ENCODE peak calls at places on chromosomes 1 and 21, in nine cellular contexts. One of them, this sample, is unnamed. For H3K4me1 and H3K9me3, the result is how much of the 10 kb centered on the place peaks cover.

GRCh38 chr1:34865981-34866761 is 6.6 kb upstream of the SMIM12 start:
- DNase-seq in colonic mucosa: peak
- DNase-seq in CD8-positive, alpha-beta memory T cell: peak
- DNase-seq in naive thymus-derived CD4-positive, alpha-beta T cell: peak
- DNase-seq in A549: peak
- DNase-seq in OCI-LY7: peak
- DNase-seq in upper lobe of right lung: peak
- DNase-seq in left lung: peak
- DNase-seq in body of pancreas: peak
- DNase-seq in this sample: peak

GRCh38 chr1:143698016-143698415 is 273.8 kb downstream of the FAM72C start:
- DNase-seq in colonic mucosa: peak
- DNase-seq in CD8-positive, alpha-beta memory T cell: no peak
- DNase-seq in naive thymus-derived CD4-positive, alpha-beta T cell: no peak
- DNase-seq in A549: peak
- DNase-seq in OCI-LY7: peak
- DNase-seq in upper lobe of right lung: peak
- DNase-seq in left lung: no peak
- DNase-seq in body of pancreas: peak
- DNase-seq in this sample: peak

GRCh38 chr21:26840912-26841311 is 4.3 kb downstream of the ADAMTS1 start:
- DNase-seq in colonic mucosa: no peak
- DNase-seq in CD8-positive, alpha-beta memory T cell: no peak
- DNase-seq in naive thymus-derived CD4-positive, alpha-beta T cell: no peak
- DNase-seq in A549: peak
- DNase-seq in OCI-LY7: no peak
- DNase-seq in upper lobe of right lung: no peak
- DNase-seq in left lung: no peak
- DNase-seq in body of pancreas: peak
- DNase-seq in this sample: no peak

GRCh38 chr1:6859415-6860343 is 74.4 kb downstream of the CAMTA1 start:
- DNase-seq in colonic mucosa: no peak
- DNase-seq in CD8-positive, alpha-beta memory T cell: no peak
- DNase-seq in naive thymus-derived CD4-positive, alpha-beta T cell: no peak
- DNase-seq in A549: peak
- DNase-seq in OCI-LY7: no peak
- DNase-seq in upper lobe of right lung: no peak
- DNase-seq in left lung: peak
- DNase-seq in body of pancreas: no peak
- DNase-seq in this sample: no peak

GRCh38 chr1:26996024-26996423 is 2.5 kb downstream of the TRNP1 start:
- DNase-seq in colonic mucosa: no peak
- DNase-seq in CD8-positive, alpha-beta memory T cell: no peak
- DNase-seq in naive thymus-derived CD4-positive, alpha-beta T cell: no peak
- DNase-seq in A549: peak
- DNase-seq in OCI-LY7: no peak
- DNase-seq in upper lobe of right lung: no peak
- DNase-seq in left lung: no peak
- DNase-seq in body of pancreas: no peak
- DNase-seq in this sample: no peak

GRCh38 chr1:22210636-22211035 is 67.7 kb upstream of the WNT4 start:
- DNase-seq in colonic mucosa: no peak
- DNase-seq in CD8-positive, alpha-beta memory T cell: no peak
- DNase-seq in naive thymus-derived CD4-positive, alpha-beta T cell: no peak
- DNase-seq in A549: no peak
- DNase-seq in OCI-LY7: no peak
- DNase-seq in upper lobe of right lung: no peak
- DNase-seq in left lung: peak
- DNase-seq in body of pancreas: no peak
- DNase-seq in this sample: no peak

GRCh38 chr21:46634966-46635323 is 529 bp upstream of the PRMT2 start:
- DNase-seq in colonic mucosa: peak
- DNase-seq in CD8-positive, alpha-beta memory T cell: no peak
- DNase-seq in naive thymus-derived CD4-positive, alpha-beta T cell: no peak
- DNase-seq in A549: peak
- DNase-seq in OCI-LY7: peak
- DNase-seq in upper lobe of right lung: no peak
- DNase-seq in left lung: peak
- DNase-seq in body of pancreas: no peak
- DNase-seq in this sample: peak

GRCh38 chr21:31386006-31386405 is 41.9 kb upstream of the TIAM1 start:
- DNase-seq in colonic mucosa: no peak
- DNase-seq in CD8-positive, alpha-beta memory T cell: no peak
- DNase-seq in naive thymus-derived CD4-positive, alpha-beta T cell: no peak
- DNase-seq in A549: no peak
- DNase-seq in OCI-LY7: no peak
- DNase-seq in upper lobe of right lung: no peak
- DNase-seq in left lung: no peak
- DNase-seq in body of pancreas: no peak
- DNase-seq in this sample: no peak

GRCh38 chr1:193763313-193763712 is 576.9 kb upstream of the B3GALT2 start:
- DNase-seq in colonic mucosa: no peak
- DNase-seq in CD8-positive, alpha-beta memory T cell: no peak
- DNase-seq in naive thymus-derived CD4-positive, alpha-beta T cell: no peak
- DNase-seq in A549: no peak
- DNase-seq in OCI-LY7: no peak
- DNase-seq in upper lobe of right lung: no peak
- DNase-seq in left lung: no peak
- DNase-seq in body of pancreas: no peak
- DNase-seq in this sample: no peak

GRCh38 chr1:198788561-198789064 is 149.8 kb downstream of the PTPRC start:
- DNase-seq in colonic mucosa: no peak
- DNase-seq in CD8-positive, alpha-beta memory T cell: no peak
- DNase-seq in naive thymus-derived CD4-positive, alpha-beta T cell: no peak
- DNase-seq in A549: no peak
- DNase-seq in OCI-LY7: peak
- DNase-seq in upper lobe of right lung: no peak
- DNase-seq in left lung: no peak
- DNase-seq in body of pancreas: no peak
- DNase-seq in this sample: peak

GRCh38 chr1:77068013-77068412 is 151.2 kb downstream of the PIGK start:
- DNase-seq in colonic mucosa: no peak
- DNase-seq in CD8-positive, alpha-beta memory T cell: no peak
- DNase-seq in naive thymus-derived CD4-positive, alpha-beta T cell: no peak
- DNase-seq in A549: no peak
- DNase-seq in OCI-LY7: no peak
- DNase-seq in upper lobe of right lung: no peak
- DNase-seq in left lung: no peak
- DNase-seq in body of pancreas: no peak
- DNase-seq in this sample: no peak

GRCh38 chr1:236774926-236775325 is 20.2 kb upstream of the MTR start:
- DNase-seq in colonic mucosa: no peak
- DNase-seq in CD8-positive, alpha-beta memory T cell: no peak
- DNase-seq in naive thymus-derived CD4-positive, alpha-beta T cell: no peak
- DNase-seq in A549: peak
- DNase-seq in OCI-LY7: no peak
- DNase-seq in upper lobe of right lung: no peak
- DNase-seq in left lung: no peak
- DNase-seq in body of pancreas: peak
- DNase-seq in this sample: no peak

DNA sequence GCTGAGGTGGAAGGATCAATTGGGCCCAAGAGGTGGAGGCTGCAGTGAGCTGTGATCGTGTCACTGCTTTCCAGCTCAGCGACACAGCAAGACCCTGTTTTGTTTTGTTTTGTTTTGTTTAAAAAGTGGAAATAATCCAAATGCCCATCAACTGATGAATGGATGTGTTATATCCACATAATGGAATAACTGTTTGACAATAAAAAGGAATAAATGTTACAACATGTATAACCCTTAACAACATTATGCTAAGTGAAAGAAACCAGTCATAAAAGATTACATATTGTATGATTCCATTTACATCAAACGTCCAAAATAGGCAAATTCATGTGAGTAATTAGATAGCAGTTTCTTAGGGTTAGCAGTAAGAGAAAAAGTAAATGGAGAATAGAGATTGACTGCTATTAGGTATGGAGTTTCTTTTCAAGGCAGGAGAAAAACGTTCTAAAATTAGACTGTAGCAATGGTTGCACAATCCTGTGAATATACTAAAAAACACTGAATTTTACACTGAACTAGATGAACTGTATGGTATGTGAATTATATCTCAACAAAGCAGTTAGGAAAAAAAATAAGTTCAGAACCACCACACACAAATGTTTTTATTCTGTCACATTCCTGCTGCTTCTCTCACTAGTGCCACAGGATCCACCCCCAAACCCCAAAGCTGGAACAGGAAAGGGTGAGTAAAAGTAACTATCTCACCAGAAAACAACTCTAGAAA is 15.7 kb downstream of the FOXJ3 start:
- DNase-seq in colonic mucosa: no peak
- DNase-seq in CD8-positive, alpha-beta memory T cell: peak
- DNase-seq in naive thymus-derived CD4-positive, alpha-beta T cell: no peak
- DNase-seq in A549: no peak
- DNase-seq in OCI-LY7: no peak
- DNase-seq in upper lobe of right lung: no peak
- DNase-seq in left lung: no peak
- DNase-seq in body of pancreas: no peak
- DNase-seq in this sample: no peak
- H3K4me1 ChIP-seq in colonic mucosa: under half
- H3K4me1 ChIP-seq in CD8-positive, alpha-beta memory T cell: half or more
- H3K4me1 ChIP-seq in naive thymus-derived CD4-positive, alpha-beta T cell: under half
- H3K4me1 ChIP-seq in A549: half or more
- H3K4me1 ChIP-seq in OCI-LY7: under half
- H3K4me1 ChIP-seq in upper lobe of right lung: under half
- H3K4me1 ChIP-seq in left lung: under half
- H3K4me1 ChIP-seq in body of pancreas: half or more
- H3K4me1 ChIP-seq in this sample: under half

GRCh38 chr1:216914974-216915373 is 191.7 kb upstream of the ESRRG start:
- DNase-seq in colonic mucosa: no peak
- DNase-seq in CD8-positive, alpha-beta memory T cell: no peak
- DNase-seq in naive thymus-derived CD4-positive, alpha-beta T cell: no peak
- DNase-seq in A549: no peak
- DNase-seq in OCI-LY7: no peak
- DNase-seq in upper lobe of right lung: no peak
- DNase-seq in left lung: no peak
- DNase-seq in body of pancreas: no peak
- DNase-seq in this sample: no peak

GRCh38 chr1:216919033-216919970 is 196.1 kb upstream of the ESRRG start:
- DNase-seq in colonic mucosa: no peak
- DNase-seq in CD8-positive, alpha-beta memory T cell: no peak
- DNase-seq in naive thymus-derived CD4-positive, alpha-beta T cell: no peak
- DNase-seq in A549: no peak
- DNase-seq in OCI-LY7: no peak
- DNase-seq in upper lobe of right lung: no peak
- DNase-seq in left lung: no peak
- DNase-seq in body of pancreas: no peak
- DNase-seq in this sample: no peak

GRCh38 chr1:216913966-216914365 is 190.7 kb upstream of the ESRRG start:
- DNase-seq in colonic mucosa: no peak
- DNase-seq in CD8-positive, alpha-beta memory T cell: no peak
- DNase-seq in naive thymus-derived CD4-positive, alpha-beta T cell: no peak
- DNase-seq in A549: no peak
- DNase-seq in OCI-LY7: no peak
- DNase-seq in upper lobe of right lung: no peak
- DNase-seq in left lung: no peak
- DNase-seq in body of pancreas: no peak
- DNase-seq in this sample: no peak

DNA sequence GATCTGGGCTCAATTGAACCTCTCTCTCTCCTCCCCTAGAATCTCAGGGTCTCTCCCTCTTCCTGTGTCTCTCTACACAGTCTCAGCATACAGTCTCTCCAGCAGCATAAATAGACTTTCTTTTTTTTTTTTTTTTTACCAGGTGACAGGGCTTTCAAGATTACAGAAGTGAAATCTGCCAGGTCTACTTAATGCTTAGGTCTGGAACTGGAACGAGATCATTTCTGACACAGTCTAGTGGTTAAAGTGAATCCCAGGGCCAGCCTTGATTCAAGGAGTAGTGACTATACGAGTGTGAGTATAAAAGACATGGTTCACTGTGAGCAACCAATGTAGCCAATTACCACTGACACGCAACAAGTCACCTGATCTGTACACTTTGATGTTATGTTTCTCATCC is 193.8 kb upstream of the ESRRG start:
- DNase-seq in colonic mucosa: no peak
- DNase-seq in CD8-positive, alpha-beta memory T cell: no peak
- DNase-seq in naive thymus-derived CD4-positive, alpha-beta T cell: no peak
- DNase-seq in A549: no peak
- DNase-seq in OCI-LY7: no peak
- DNase-seq in upper lobe of right lung: no peak
- DNase-seq in left lung: no peak
- DNase-seq in body of pancreas: no peak
- DNase-seq in this sample: no peak
- H3K4me3 ChIP-seq in colonic mucosa: no peak
- H3K4me3 ChIP-seq in CD8-positive, alpha-beta memory T cell: no peak
- H3K4me3 ChIP-seq in naive thymus-derived CD4-positive, alpha-beta T cell: no peak
- H3K4me3 ChIP-seq in A549: no peak
- H3K4me3 ChIP-seq in OCI-LY7: no peak
- H3K4me3 ChIP-seq in upper lobe of right lung: no peak
- H3K4me3 ChIP-seq in left lung: no peak
- H3K4me3 ChIP-seq in body of pancreas: no peak
- H3K4me3 ChIP-seq in this sample: no peak

GRCh38 chr1:3009556-3009955 is 11.7 kb upstream of the ACTRT2 start:
- DNase-seq in colonic mucosa: no peak
- DNase-seq in CD8-positive, alpha-beta memory T cell: no peak
- DNase-seq in naive thymus-derived CD4-positive, alpha-beta T cell: no peak
- DNase-seq in A549: no peak
- DNase-seq in OCI-LY7: no peak
- DNase-seq in upper lobe of right lung: no peak
- DNase-seq in left lung: no peak
- DNase-seq in body of pancreas: no peak
- DNase-seq in this sample: no peak
- H3K9me3 ChIP-seq in colonic mucosa: under half
- H3K9me3 ChIP-seq in CD8-positive, alpha-beta memory T cell: under half
- H3K9me3 ChIP-seq in naive thymus-derived CD4-positive, alpha-beta T cell: under half
- H3K9me3 ChIP-seq in A549: under half
- H3K9me3 ChIP-seq in OCI-LY7: under half
- H3K9me3 ChIP-seq in upper lobe of right lung: under half
- H3K9me3 ChIP-seq in left lung: under half
- H3K9me3 ChIP-seq in body of pancreas: under half
- H3K9me3 ChIP-seq in this sample: under half

GRCh38 chr1:23979387-23980005 is 631 bp downstream of the SRSF10 start:
- DNase-seq in colonic mucosa: peak
- DNase-seq in CD8-positive, alpha-beta memory T cell: no peak
- DNase-seq in naive thymus-derived CD4-positive, alpha-beta T cell: no peak
- DNase-seq in A549: no peak
- DNase-seq in OCI-LY7: no peak
- DNase-seq in upper lobe of right lung: no peak
- DNase-seq in left lung: no peak
- DNase-seq in body of pancreas: no peak
- DNase-seq in this sample: no peak

GRCh38 chr1:23980006-23980724 is at the start of gene SRSF10:
- DNase-seq in colonic mucosa: peak
- DNase-seq in CD8-positive, alpha-beta memory T cell: peak
- DNase-seq in naive thymus-derived CD4-positive, alpha-beta T cell: peak
- DNase-seq in A549: peak
- DNase-seq in OCI-LY7: peak
- DNase-seq in upper lobe of right lung: peak
- DNase-seq in left lung: peak
- DNase-seq in body of pancreas: peak
- DNase-seq in this sample: peak

GRCh38 chr1:23977854-23978191 is 2.3 kb downstream of the SRSF10 start:
- DNase-seq in colonic mucosa: no peak
- DNase-seq in CD8-positive, alpha-beta memory T cell: no peak
- DNase-seq in naive thymus-derived CD4-positive, alpha-beta T cell: no peak
- DNase-seq in A549: no peak
- DNase-seq in OCI-LY7: no peak
- DNase-seq in upper lobe of right lung: no peak
- DNase-seq in left lung: no peak
- DNase-seq in body of pancreas: no peak
- DNase-seq in this sample: no peak

GRCh38 chr1:23977187-23977853 is 2.8 kb downstream of the SRSF10 start:
- DNase-seq in colonic mucosa: no peak
- DNase-seq in CD8-positive, alpha-beta memory T cell: no peak
- DNase-seq in naive thymus-derived CD4-positive, alpha-beta T cell: no peak
- DNase-seq in A549: no peak
- DNase-seq in OCI-LY7: peak
- DNase-seq in upper lobe of right lung: no peak
- DNase-seq in left lung: no peak
- DNase-seq in body of pancreas: no peak
- DNase-seq in this sample: no peak

GRCh38 chr1:23978825-23979224 is 1.3 kb downstream of the SRSF10 start:
- DNase-seq in colonic mucosa: no peak
- DNase-seq in CD8-positive, alpha-beta memory T cell: no peak
- DNase-seq in naive thymus-derived CD4-positive, alpha-beta T cell: no peak
- DNase-seq in A549: no peak
- DNase-seq in OCI-LY7: no peak
- DNase-seq in upper lobe of right lung: no peak
- DNase-seq in left lung: no peak
- DNase-seq in body of pancreas: no peak
- DNase-seq in this sample: no peak
- H3K4me1 ChIP-seq in colonic mucosa: under half
- H3K4me1 ChIP-seq in CD8-positive, alpha-beta memory T cell: under half
- H3K4me1 ChIP-seq in naive thymus-derived CD4-positive, alpha-beta T cell: under half
- H3K4me1 ChIP-seq in A549: under half
- H3K4me1 ChIP-seq in OCI-LY7: half or more
- H3K4me1 ChIP-seq in upper lobe of right lung: under half
- H3K4me1 ChIP-seq in left lung: under half
- H3K4me1 ChIP-seq in body of pancreas: half or more
- H3K4me1 ChIP-seq in this sample: half or more

This sample was measured in HAP-1.